ENCODE peak calls at places on chromosomes 2 and 18, in nine cellular contexts. One of them, this sample, is unnamed.

GRCh38 chr2:74599676-74600075 is 45.2 kb downstream of the DOK1 start:
- DNase-seq in cardiac fibroblast: no peak
- DNase-seq in activated CD8-positive, alpha-beta memory T cell treated with anti-CD3 and anti-CD28 coated beads for 24 hours: no peak
- DNase-seq in stimulated activated CD8-positive, alpha-beta memory T cell treated with anti-CD3 and anti-CD28 coated beads, Interleukin-12 subunit alpha, Interleukin-12 subunit beta, amount 100 ng/mL, for 1 hour: no peak
- DNase-seq in activated T-helper 1 cell treated with Interleukin-2 at 50 U/mL for 16 hours: no peak
- DNase-seq in mammary epithelial cell: no peak
- DNase-seq in cardiac muscle cell: no peak
- DNase-seq in IMR-90: no peak
- DNase-seq in stimulated activated naive B cell treated with anti-CD40 and anti-IgM and Interleukin-4, amounts not matched to agents 10 μg/mL and 1 μg/mL and 100 μg/mL, for 72 hours: no peak
- DNase-seq in this sample: no peak

GRCh38 chr2:47221039-47221438 is 65.9 kb upstream of the STPG4 start:
- DNase-seq in cardiac fibroblast: peak; percentile 93
- DNase-seq in stimulated activated naive B cell treated with anti-CD40 and anti-IgM and Interleukin-4, amounts not matched to agents 10 μg/mL and 1 μg/mL and 100 μg/mL, for 72 hours: no peak
- DNase-seq in activated T-helper 1 cell treated with Interleukin-2 at 50 U/mL for 16 hours: no peak
- DNase-seq in cardiac muscle cell: peak; percentile 74
- DNase-seq in mammary epithelial cell: no peak
- DNase-seq in activated CD8-positive, alpha-beta memory T cell treated with anti-CD3 and anti-CD28 coated beads for 24 hours: peak; percentile 9
- DNase-seq in stimulated activated CD8-positive, alpha-beta memory T cell treated with anti-CD3 and anti-CD28 coated beads, Interleukin-12 subunit alpha, Interleukin-12 subunit beta, amount 100 ng/mL, for 1 hour: no peak
- DNase-seq in IMR-90: peak; percentile 87
- DNase-seq in this sample: no peak

GRCh38 chr2:238098854-238099708 is 1.1 kb upstream of the ESPNL start:
- DNase-seq in cardiac fibroblast: no peak
- DNase-seq in mammary epithelial cell: no peak
- DNase-seq in cardiac muscle cell: no peak
- DNase-seq in activated CD8-positive, alpha-beta memory T cell treated with anti-CD3 and anti-CD28 coated beads for 24 hours: peak; percentile 53
- DNase-seq in IMR-90: no peak
- DNase-seq in activated T-helper 1 cell treated with Interleukin-2 at 50 U/mL for 16 hours: no peak
- DNase-seq in stimulated activated naive B cell treated with anti-CD40 and anti-IgM and Interleukin-4, amounts not matched to agents 10 μg/mL and 1 μg/mL and 100 μg/mL, for 72 hours: peak; percentile 14
- DNase-seq in stimulated activated CD8-positive, alpha-beta memory T cell treated with anti-CD3 and anti-CD28 coated beads, Interleukin-12 subunit alpha, Interleukin-12 subunit beta, amount 100 ng/mL, for 1 hour: no peak
- DNase-seq in this sample: no peak

GRCh38 chr2:77807531-77808215 is 285.5 kb upstream of the LRRTM4 start:
- DNase-seq in activated CD8-positive, alpha-beta memory T cell treated with anti-CD3 and anti-CD28 coated beads for 24 hours: no peak
- DNase-seq in cardiac fibroblast: no peak
- DNase-seq in mammary epithelial cell: no peak
- DNase-seq in stimulated activated naive B cell treated with anti-CD40 and anti-IgM and Interleukin-4, amounts not matched to agents 10 μg/mL and 1 μg/mL and 100 μg/mL, for 72 hours: no peak
- DNase-seq in IMR-90: no peak
- DNase-seq in activated T-helper 1 cell treated with Interleukin-2 at 50 U/mL for 16 hours: no peak
- DNase-seq in cardiac muscle cell: no peak
- DNase-seq in stimulated activated CD8-positive, alpha-beta memory T cell treated with anti-CD3 and anti-CD28 coated beads, Interleukin-12 subunit alpha, Interleukin-12 subunit beta, amount 100 ng/mL, for 1 hour: no peak
- DNase-seq in this sample: no peak

GRCh38 chr18:50678651-50679415 is 118.9 kb downstream of the MAPK4 start:
- DNase-seq in mammary epithelial cell: no peak
- DNase-seq in stimulated activated naive B cell treated with anti-CD40 and anti-IgM and Interleukin-4, amounts not matched to agents 10 μg/mL and 1 μg/mL and 100 μg/mL, for 72 hours: no peak
- DNase-seq in stimulated activated CD8-positive, alpha-beta memory T cell treated with anti-CD3 and anti-CD28 coated beads, Interleukin-12 subunit alpha, Interleukin-12 subunit beta, amount 100 ng/mL, for 1 hour: no peak
- DNase-seq in cardiac fibroblast: no peak
- DNase-seq in activated CD8-positive, alpha-beta memory T cell treated with anti-CD3 and anti-CD28 coated beads for 24 hours: no peak
- DNase-seq in IMR-90: no peak
- DNase-seq in activated T-helper 1 cell treated with Interleukin-2 at 50 U/mL for 16 hours: no peak
- DNase-seq in cardiac muscle cell: no peak
- DNase-seq in this sample: no peak

GRCh38 chr18:75839041-75839440 is 411.5 kb upstream of the SMIM21 start:
- DNase-seq in stimulated activated CD8-positive, alpha-beta memory T cell treated with anti-CD3 and anti-CD28 coated beads, Interleukin-12 subunit alpha, Interleukin-12 subunit beta, amount 100 ng/mL, for 1 hour: no peak
- DNase-seq in cardiac fibroblast: no peak
- DNase-seq in activated T-helper 1 cell treated with Interleukin-2 at 50 U/mL for 16 hours: no peak
- DNase-seq in stimulated activated naive B cell treated with anti-CD40 and anti-IgM and Interleukin-4, amounts not matched to agents 10 μg/mL and 1 μg/mL and 100 μg/mL, for 72 hours: no peak
- DNase-seq in cardiac muscle cell: no peak
- DNase-seq in IMR-90: no peak
- DNase-seq in mammary epithelial cell: no peak
- DNase-seq in activated CD8-positive, alpha-beta memory T cell treated with anti-CD3 and anti-CD28 coated beads for 24 hours: no peak
- DNase-seq in this sample: no peak

GRCh38 chr2:18722101-18722500 is 132.7 kb upstream of the NT5C1B start:
- DNase-seq in activated T-helper 1 cell treated with Interleukin-2 at 50 U/mL for 16 hours: no peak
- DNase-seq in IMR-90: peak; percentile 44
- DNase-seq in mammary epithelial cell: no peak
- DNase-seq in activated CD8-positive, alpha-beta memory T cell treated with anti-CD3 and anti-CD28 coated beads for 24 hours: no peak
- DNase-seq in stimulated activated naive B cell treated with anti-CD40 and anti-IgM and Interleukin-4, amounts not matched to agents 10 μg/mL and 1 μg/mL and 100 μg/mL, for 72 hours: no peak
- DNase-seq in cardiac fibroblast: peak; percentile 62
- DNase-seq in cardiac muscle cell: no peak
- DNase-seq in stimulated activated CD8-positive, alpha-beta memory T cell treated with anti-CD3 and anti-CD28 coated beads, Interleukin-12 subunit alpha, Interleukin-12 subunit beta, amount 100 ng/mL, for 1 hour: no peak
- DNase-seq in this sample: no peak

GRCh38 chr18:13877133-13877532 is 38.2 kb downstream of the MC2R start:
- DNase-seq in activated T-helper 1 cell treated with Interleukin-2 at 50 U/mL for 16 hours: no peak
- DNase-seq in stimulated activated naive B cell treated with anti-CD40 and anti-IgM and Interleukin-4, amounts not matched to agents 10 μg/mL and 1 μg/mL and 100 μg/mL, for 72 hours: no peak
- DNase-seq in mammary epithelial cell: no peak
- DNase-seq in stimulated activated CD8-positive, alpha-beta memory T cell treated with anti-CD3 and anti-CD28 coated beads, Interleukin-12 subunit alpha, Interleukin-12 subunit beta, amount 100 ng/mL, for 1 hour: no peak
- DNase-seq in activated CD8-positive, alpha-beta memory T cell treated with anti-CD3 and anti-CD28 coated beads for 24 hours: no peak
- DNase-seq in cardiac muscle cell: no peak
- DNase-seq in IMR-90: no peak
- DNase-seq in cardiac fibroblast: no peak
- DNase-seq in this sample: no peak

GRCh38 chr2:189217546-189217945 is 38.0 kb upstream of the COL5A2 start:
- DNase-seq in stimulated activated CD8-positive, alpha-beta memory T cell treated with anti-CD3 and anti-CD28 coated beads, Interleukin-12 subunit alpha, Interleukin-12 subunit beta, amount 100 ng/mL, for 1 hour: no peak
- DNase-seq in activated T-helper 1 cell treated with Interleukin-2 at 50 U/mL for 16 hours: no peak
- DNase-seq in stimulated activated naive B cell treated with anti-CD40 and anti-IgM and Interleukin-4, amounts not matched to agents 10 μg/mL and 1 μg/mL and 100 μg/mL, for 72 hours: no peak
- DNase-seq in cardiac fibroblast: peak; percentile 60
- DNase-seq in mammary epithelial cell: no peak
- DNase-seq in IMR-90: peak; percentile 84
- DNase-seq in activated CD8-positive, alpha-beta memory T cell treated with anti-CD3 and anti-CD28 coated beads for 24 hours: no peak
- DNase-seq in cardiac muscle cell: peak; percentile 95
- DNase-seq in this sample: no peak

GRCh38 chr2:10873790-10874437 is 37.8 kb upstream of the KCNF1 start:
- DNase-seq in activated CD8-positive, alpha-beta memory T cell treated with anti-CD3 and anti-CD28 coated beads for 24 hours: no peak
- DNase-seq in activated T-helper 1 cell treated with Interleukin-2 at 50 U/mL for 16 hours: no peak
- DNase-seq in cardiac fibroblast: no peak
- DNase-seq in cardiac muscle cell: peak; percentile 11
- DNase-seq in stimulated activated naive B cell treated with anti-CD40 and anti-IgM and Interleukin-4, amounts not matched to agents 10 μg/mL and 1 μg/mL and 100 μg/mL, for 72 hours: no peak
- DNase-seq in mammary epithelial cell: no peak
- DNase-seq in IMR-90: peak; percentile 62
- DNase-seq in stimulated activated CD8-positive, alpha-beta memory T cell treated with anti-CD3 and anti-CD28 coated beads, Interleukin-12 subunit alpha, Interleukin-12 subunit beta, amount 100 ng/mL, for 1 hour: no peak
- DNase-seq in this sample: no peak

GRCh38 chr2:218876562-218877219 is 4.0 kb upstream of the WNT10A start:
- DNase-seq in mammary epithelial cell: peak; percentile 51
- DNase-seq in activated T-helper 1 cell treated with Interleukin-2 at 50 U/mL for 16 hours: peak; percentile 53
- DNase-seq in activated CD8-positive, alpha-beta memory T cell treated with anti-CD3 and anti-CD28 coated beads for 24 hours: peak; percentile 91
- DNase-seq in stimulated activated naive B cell treated with anti-CD40 and anti-IgM and Interleukin-4, amounts not matched to agents 10 μg/mL and 1 μg/mL and 100 μg/mL, for 72 hours: peak; percentile 64
- DNase-seq in IMR-90: peak; percentile 56
- DNase-seq in cardiac fibroblast: peak; percentile 78
- DNase-seq in cardiac muscle cell: peak; percentile 79
- DNase-seq in stimulated activated CD8-positive, alpha-beta memory T cell treated with anti-CD3 and anti-CD28 coated beads, Interleukin-12 subunit alpha, Interleukin-12 subunit beta, amount 100 ng/mL, for 1 hour: peak; percentile 70
- DNase-seq in this sample: peak; percentile 61

GRCh38 chr2:69601179-69601612 is 42.3 kb downstream of the AAK1 start:
- DNase-seq in stimulated activated naive B cell treated with anti-CD40 and anti-IgM and Interleukin-4, amounts not matched to agents 10 μg/mL and 1 μg/mL and 100 μg/mL, for 72 hours: no peak
- DNase-seq in cardiac muscle cell: peak; percentile 83
- DNase-seq in IMR-90: peak; percentile 97
- DNase-seq in mammary epithelial cell: peak; percentile 73
- DNase-seq in cardiac fibroblast: peak; percentile 79
- DNase-seq in activated CD8-positive, alpha-beta memory T cell treated with anti-CD3 and anti-CD28 coated beads for 24 hours: no peak
- DNase-seq in stimulated activated CD8-positive, alpha-beta memory T cell treated with anti-CD3 and anti-CD28 coated beads, Interleukin-12 subunit alpha, Interleukin-12 subunit beta, amount 100 ng/mL, for 1 hour: no peak
- DNase-seq in activated T-helper 1 cell treated with Interleukin-2 at 50 U/mL for 16 hours: no peak
- DNase-seq in this sample: no peak

GRCh38 chr2:86025229-86025820 is 80.4 kb downstream of the POLR1A start:
- DNase-seq in mammary epithelial cell: no peak
- DNase-seq in stimulated activated naive B cell treated with anti-CD40 and anti-IgM and Interleukin-4, amounts not matched to agents 10 μg/mL and 1 μg/mL and 100 μg/mL, for 72 hours: no peak
- DNase-seq in stimulated activated CD8-positive, alpha-beta memory T cell treated with anti-CD3 and anti-CD28 coated beads, Interleukin-12 subunit alpha, Interleukin-12 subunit beta, amount 100 ng/mL, for 1 hour: no peak
- DNase-seq in cardiac fibroblast: no peak
- DNase-seq in cardiac muscle cell: no peak
- DNase-seq in IMR-90: no peak
- DNase-seq in activated T-helper 1 cell treated with Interleukin-2 at 50 U/mL for 16 hours: no peak
- DNase-seq in activated CD8-positive, alpha-beta memory T cell treated with anti-CD3 and anti-CD28 coated beads for 24 hours: no peak
- DNase-seq in this sample: no peak